ENCODE peak calls at places on chromosome 21, in eight cellular contexts. One of them, this sample, is unnamed. For H3K9me3, the result is how much of the 10 kb centered on the place peaks cover.

GRCh38 chr21:25735895-25736597 is 1.3 kb downstream of the GABPA start:
- DNase-seq in aorta: no peak
- DNase-seq in CD4-positive, alpha-beta memory T cell: no peak
- DNase-seq in left ventricle myocardium inferior: no peak
- DNase-seq in fibroblast of lung: peak
- DNase-seq in effector memory CD4-positive, alpha-beta T cell: no peak
- DNase-seq in upper lobe of right lung: no peak
- DNase-seq in left lung: no peak
- DNase-seq in this sample: no peak

GRCh38 chr21:25515484-25516405 is 91.5 kb downstream of the MRPL39 start:
- DNase-seq in aorta: no peak
- DNase-seq in CD4-positive, alpha-beta memory T cell: no peak
- DNase-seq in left ventricle myocardium inferior: no peak
- DNase-seq in fibroblast of lung: peak
- DNase-seq in effector memory CD4-positive, alpha-beta T cell: no peak
- DNase-seq in upper lobe of right lung: no peak
- DNase-seq in left lung: no peak
- DNase-seq in this sample: no peak

GRCh38 chr21:15279484-15279883 is 214.7 kb upstream of the NRIP1 start:
- DNase-seq in aorta: no peak
- DNase-seq in CD4-positive, alpha-beta memory T cell: no peak
- DNase-seq in left ventricle myocardium inferior: no peak
- DNase-seq in fibroblast of lung: no peak
- DNase-seq in effector memory CD4-positive, alpha-beta T cell: no peak
- DNase-seq in upper lobe of right lung: no peak
- DNase-seq in left lung: no peak
- DNase-seq in this sample: no peak

GRCh38 chr21:32335601-32336575 is 37.2 kb downstream of the MRAP start:
- DNase-seq in aorta: no peak
- DNase-seq in CD4-positive, alpha-beta memory T cell: no peak
- DNase-seq in left ventricle myocardium inferior: no peak
- DNase-seq in fibroblast of lung: no peak
- DNase-seq in effector memory CD4-positive, alpha-beta T cell: no peak
- DNase-seq in upper lobe of right lung: no peak
- DNase-seq in left lung: no peak
- DNase-seq in this sample: no peak

GRCh38 chr21:46188226-46189212 is 4.3 kb upstream of the SPATC1L start:
- DNase-seq in aorta: peak
- DNase-seq in CD4-positive, alpha-beta memory T cell: no peak
- DNase-seq in left ventricle myocardium inferior: peak
- DNase-seq in fibroblast of lung: peak
- DNase-seq in effector memory CD4-positive, alpha-beta T cell: no peak
- DNase-seq in upper lobe of right lung: peak
- DNase-seq in left lung: no peak
- DNase-seq in this sample: no peak

GRCh38 chr21:46000182-46000730 is 18.7 kb downstream of the COL6A1 start:
- DNase-seq in aorta: no peak
- DNase-seq in CD4-positive, alpha-beta memory T cell: no peak
- DNase-seq in left ventricle myocardium inferior: peak
- DNase-seq in fibroblast of lung: no peak
- DNase-seq in effector memory CD4-positive, alpha-beta T cell: no peak
- DNase-seq in upper lobe of right lung: no peak
- DNase-seq in left lung: peak
- DNase-seq in this sample: no peak

GRCh38 chr21:41750532-41751151 is 16.2 kb downstream of the RIPK4 start:
- DNase-seq in aorta: peak
- DNase-seq in CD4-positive, alpha-beta memory T cell: no peak
- DNase-seq in left ventricle myocardium inferior: peak
- DNase-seq in fibroblast of lung: no peak
- DNase-seq in effector memory CD4-positive, alpha-beta T cell: no peak
- DNase-seq in upper lobe of right lung: no peak
- DNase-seq in left lung: no peak
- DNase-seq in this sample: no peak

GRCh38 chr21:45819478-45820170 is 161.9 kb upstream of the COL6A1 start:
- DNase-seq in aorta: no peak
- DNase-seq in CD4-positive, alpha-beta memory T cell: no peak
- DNase-seq in left ventricle myocardium inferior: no peak
- DNase-seq in fibroblast of lung: no peak
- DNase-seq in effector memory CD4-positive, alpha-beta T cell: no peak
- DNase-seq in upper lobe of right lung: no peak
- DNase-seq in left lung: no peak
- DNase-seq in this sample: no peak

GRCh38 chr21:36704281-36704957 is 5.5 kb downstream of the SIM2 start:
- DNase-seq in aorta: peak
- DNase-seq in CD4-positive, alpha-beta memory T cell: no peak
- DNase-seq in left ventricle myocardium inferior: no peak
- DNase-seq in fibroblast of lung: no peak
- DNase-seq in effector memory CD4-positive, alpha-beta T cell: no peak
- DNase-seq in upper lobe of right lung: no peak
- DNase-seq in left lung: no peak
- DNase-seq in this sample: no peak

GRCh38 chr21:36859744-36860501 is 106.5 kb downstream of the HLCS start:
- DNase-seq in aorta: peak
- DNase-seq in CD4-positive, alpha-beta memory T cell: no peak
- DNase-seq in left ventricle myocardium inferior: peak
- DNase-seq in fibroblast of lung: peak
- DNase-seq in effector memory CD4-positive, alpha-beta T cell: no peak
- DNase-seq in upper lobe of right lung: peak
- DNase-seq in left lung: peak
- DNase-seq in this sample: no peak

GRCh38 chr21:45973475-45974072 is 8.0 kb upstream of the COL6A1 start:
- DNase-seq in aorta: peak
- DNase-seq in CD4-positive, alpha-beta memory T cell: peak
- DNase-seq in left ventricle myocardium inferior: peak
- DNase-seq in fibroblast of lung: peak
- DNase-seq in effector memory CD4-positive, alpha-beta T cell: peak
- DNase-seq in upper lobe of right lung: peak
- DNase-seq in left lung: no peak
- DNase-seq in this sample: peak

GRCh38 chr21:18666725-18667124 is 263.1 kb upstream of the TMPRSS15 start:
- DNase-seq in aorta: no peak
- DNase-seq in CD4-positive, alpha-beta memory T cell: no peak
- DNase-seq in left ventricle myocardium inferior: no peak
- DNase-seq in fibroblast of lung: no peak
- DNase-seq in effector memory CD4-positive, alpha-beta T cell: no peak
- DNase-seq in upper lobe of right lung: no peak
- DNase-seq in left lung: no peak
- DNase-seq in this sample: no peak

GRCh38 chr21:16913010-16913409 is 599.8 kb upstream of the CXADR start:
- DNase-seq in aorta: no peak
- DNase-seq in CD4-positive, alpha-beta memory T cell: no peak
- DNase-seq in left ventricle myocardium inferior: no peak
- DNase-seq in fibroblast of lung: no peak
- DNase-seq in effector memory CD4-positive, alpha-beta T cell: no peak
- DNase-seq in upper lobe of right lung: no peak
- DNase-seq in left lung: no peak
- DNase-seq in this sample: no peak

GRCh38 chr21:42424848-42425602 is 21.3 kb downstream of the UBASH3A start:
- DNase-seq in aorta: no peak
- DNase-seq in CD4-positive, alpha-beta memory T cell: peak
- DNase-seq in left ventricle myocardium inferior: no peak
- DNase-seq in fibroblast of lung: no peak
- DNase-seq in effector memory CD4-positive, alpha-beta T cell: peak
- DNase-seq in upper lobe of right lung: no peak
- DNase-seq in left lung: no peak
- DNase-seq in this sample: peak

GRCh38 chr21:45644041-45644906 is 749 bp downstream of the PCBP3 start:
- DNase-seq in aorta: no peak
- DNase-seq in CD4-positive, alpha-beta memory T cell: no peak
- DNase-seq in left ventricle myocardium inferior: no peak
- DNase-seq in fibroblast of lung: peak
- DNase-seq in effector memory CD4-positive, alpha-beta T cell: peak
- DNase-seq in upper lobe of right lung: no peak
- DNase-seq in left lung: no peak
- DNase-seq in this sample: no peak

GRCh38 chr21:44579056-44579832 is 1.2 kb downstream of the KRTAP10-5 start:
- DNase-seq in aorta: peak
- DNase-seq in CD4-positive, alpha-beta memory T cell: no peak
- DNase-seq in left ventricle myocardium inferior: no peak
- DNase-seq in fibroblast of lung: no peak
- DNase-seq in effector memory CD4-positive, alpha-beta T cell: no peak
- DNase-seq in upper lobe of right lung: peak
- DNase-seq in left lung: no peak
- DNase-seq in this sample: no peak
- H3K9me3 ChIP-seq in aorta: under half
- H3K9me3 ChIP-seq in CD4-positive, alpha-beta memory T cell: under half
- H3K9me3 ChIP-seq in left ventricle myocardium inferior: under half
- H3K9me3 ChIP-seq in fibroblast of lung: under half
- H3K9me3 ChIP-seq in effector memory CD4-positive, alpha-beta T cell: under half
- H3K9me3 ChIP-seq in upper lobe of right lung: under half
- H3K9me3 ChIP-seq in left lung: under half
- H3K9me3 ChIP-seq in this sample: under half

DNA sequence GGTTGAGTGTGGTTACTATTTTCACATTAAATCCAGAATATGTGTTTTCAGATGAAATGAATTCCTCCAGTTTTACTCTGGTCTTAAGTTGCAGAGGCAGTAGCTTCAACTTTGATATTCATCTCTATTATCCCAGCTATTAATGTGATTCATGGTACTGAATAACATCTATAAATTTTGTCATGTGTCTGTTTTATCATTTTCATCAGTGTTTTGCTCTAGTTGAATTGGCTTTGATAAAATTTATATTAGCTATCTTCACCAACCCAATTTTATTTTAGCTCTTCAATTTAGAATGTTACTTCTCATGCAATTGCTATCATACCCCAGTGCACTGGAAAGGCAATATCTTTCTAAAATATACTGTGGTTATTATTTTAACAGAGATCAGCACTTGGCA is 184.2 kb downstream of the NCAM2 start:
- DNase-seq in aorta: no peak
- DNase-seq in CD4-positive, alpha-beta memory T cell: no peak
- DNase-seq in left ventricle myocardium inferior: no peak
- DNase-seq in fibroblast of lung: no peak
- DNase-seq in effector memory CD4-positive, alpha-beta T cell: no peak
- DNase-seq in upper lobe of right lung: no peak
- DNase-seq in left lung: no peak
- DNase-seq in this sample: no peak
- H3K9me3 ChIP-seq in aorta: under half
- H3K9me3 ChIP-seq in CD4-positive, alpha-beta memory T cell: under half
- H3K9me3 ChIP-seq in left ventricle myocardium inferior: under half
- H3K9me3 ChIP-seq in fibroblast of lung: under half
- H3K9me3 ChIP-seq in effector memory CD4-positive, alpha-beta T cell: under half
- H3K9me3 ChIP-seq in upper lobe of right lung: under half
- H3K9me3 ChIP-seq in left lung: under half
- H3K9me3 ChIP-seq in this sample: under half

GRCh38 chr21:9760398-9761074 is 760.8 kb upstream of the TPTE start:
- DNase-seq in aorta: no peak
- DNase-seq in CD4-positive, alpha-beta memory T cell: no peak
- DNase-seq in left ventricle myocardium inferior: no peak
- DNase-seq in fibroblast of lung: no peak
- DNase-seq in effector memory CD4-positive, alpha-beta T cell: no peak
- DNase-seq in upper lobe of right lung: no peak
- DNase-seq in left lung: no peak
- DNase-seq in this sample: no peak
- H3K9me3 ChIP-seq in aorta: under half
- H3K9me3 ChIP-seq in CD4-positive, alpha-beta memory T cell: under half
- H3K9me3 ChIP-seq in left ventricle myocardium inferior: under half
- H3K9me3 ChIP-seq in fibroblast of lung: under half
- H3K9me3 ChIP-seq in effector memory CD4-positive, alpha-beta T cell: under half
- H3K9me3 ChIP-seq in upper lobe of right lung: under half
- H3K9me3 ChIP-seq in left lung: under half
- H3K9me3 ChIP-seq in this sample: under half

GRCh38 chr21:34980423-34981115 is 68.5 kb downstream of the RUNX1 start:
- DNase-seq in aorta: no peak
- DNase-seq in CD4-positive, alpha-beta memory T cell: no peak
- DNase-seq in left ventricle myocardium inferior: no peak
- DNase-seq in fibroblast of lung: no peak
- DNase-seq in effector memory CD4-positive, alpha-beta T cell: no peak
- DNase-seq in upper lobe of right lung: no peak
- DNase-seq in left lung: no peak
- DNase-seq in this sample: no peak

GRCh38 chr21:34983680-34984086 is 65.4 kb downstream of the RUNX1 start:
- DNase-seq in aorta: no peak
- DNase-seq in CD4-positive, alpha-beta memory T cell: peak
- DNase-seq in left ventricle myocardium inferior: no peak
- DNase-seq in fibroblast of lung: peak
- DNase-seq in effector memory CD4-positive, alpha-beta T cell: peak
- DNase-seq in upper lobe of right lung: no peak
- DNase-seq in left lung: no peak
- DNase-seq in this sample: no peak

GRCh38 chr21:34979383-34979782 is 69.7 kb downstream of the RUNX1 start:
- DNase-seq in aorta: no peak
- DNase-seq in CD4-positive, alpha-beta memory T cell: no peak
- DNase-seq in left ventricle myocardium inferior: no peak
- DNase-seq in fibroblast of lung: no peak
- DNase-seq in effector memory CD4-positive, alpha-beta T cell: no peak
- DNase-seq in upper lobe of right lung: no peak
- DNase-seq in left lung: no peak
- DNase-seq in this sample: no peak

GRCh38 chr21:34984356-34984755 is 64.7 kb downstream of the RUNX1 start:
- DNase-seq in aorta: no peak
- DNase-seq in CD4-positive, alpha-beta memory T cell: no peak
- DNase-seq in left ventricle myocardium inferior: no peak
- DNase-seq in fibroblast of lung: no peak
- DNase-seq in effector memory CD4-positive, alpha-beta T cell: no peak
- DNase-seq in upper lobe of right lung: no peak
- DNase-seq in left lung: no peak
- DNase-seq in this sample: no peak

DNA sequence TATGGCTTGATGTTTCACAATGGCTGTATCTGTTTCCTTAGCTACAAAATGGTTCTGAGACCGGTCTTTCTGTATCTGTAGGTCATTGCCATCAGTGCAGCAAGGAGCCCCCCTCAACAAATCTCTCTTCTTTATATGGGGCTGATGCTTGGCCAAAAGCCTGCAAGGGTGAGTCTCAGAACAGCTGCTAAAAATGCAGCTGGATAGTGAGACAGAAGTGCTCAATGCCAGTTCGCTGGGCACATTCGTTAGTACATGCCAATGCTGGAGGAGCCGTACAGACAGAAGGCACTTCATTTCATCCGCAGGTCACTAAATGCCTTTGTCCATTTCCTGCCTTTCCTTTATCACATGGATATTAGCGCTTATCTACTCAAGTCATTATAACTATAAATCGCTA is 67.3 kb downstream of the RUNX1 start:
- DNase-seq in aorta: no peak
- DNase-seq in CD4-positive, alpha-beta memory T cell: no peak
- DNase-seq in left ventricle myocardium inferior: no peak
- DNase-seq in fibroblast of lung: no peak
- DNase-seq in effector memory CD4-positive, alpha-beta T cell: no peak
- DNase-seq in upper lobe of right lung: no peak
- DNase-seq in left lung: no peak
- DNase-seq in this sample: no peak
- H3K9me3 ChIP-seq in aorta: under half
- H3K9me3 ChIP-seq in CD4-positive, alpha-beta memory T cell: under half
- H3K9me3 ChIP-seq in left ventricle myocardium inferior: under half
- H3K9me3 ChIP-seq in fibroblast of lung: under half
- H3K9me3 ChIP-seq in effector memory CD4-positive, alpha-beta T cell: under half
- H3K9me3 ChIP-seq in upper lobe of right lung: under half
- H3K9me3 ChIP-seq in left lung: under half
- H3K9me3 ChIP-seq in this sample: under half